ENCODE peak calls at places on chromosomes 16 and 17, in six cellular contexts. One of them, this sample, is unnamed.

GRCh38 chr17:81340606-81341346 is 45.7 kb upstream of the SLC38A10 start:
- DNase-seq in adrenal gland: peak
- DNase-seq in ovary: peak
- DNase-seq in esophagus squamous epithelium: no peak
- DNase-seq in progenitor cell of endocrine pancreas: no peak
- DNase-seq in osteocyte: no peak
- DNase-seq in this sample: no peak

GRCh38 chr16:2926660-2927646 is 15.2 kb downstream of the FLYWCH1 start:
- DNase-seq in adrenal gland: peak
- DNase-seq in ovary: peak
- DNase-seq in esophagus squamous epithelium: peak
- DNase-seq in progenitor cell of endocrine pancreas: peak
- DNase-seq in osteocyte: peak
- DNase-seq in this sample: peak

GRCh38 chr17:20174588-20175265 is 165.6 kb downstream of the SPECC1 start:
- DNase-seq in adrenal gland: peak
- DNase-seq in ovary: no peak
- DNase-seq in esophagus squamous epithelium: no peak
- DNase-seq in progenitor cell of endocrine pancreas: no peak
- DNase-seq in osteocyte: no peak
- DNase-seq in this sample: no peak

GRCh38 chr17:81682565-81683207 is 911 bp downstream of the ARL16 start:
- DNase-seq in adrenal gland: no peak
- DNase-seq in ovary: no peak
- DNase-seq in esophagus squamous epithelium: no peak
- DNase-seq in progenitor cell of endocrine pancreas: no peak
- DNase-seq in osteocyte: no peak
- DNase-seq in this sample: no peak

GRCh38 chr17:38914741-38915638 is 10.4 kb upstream of the LASP1NB start:
- DNase-seq in adrenal gland: peak
- DNase-seq in ovary: peak
- DNase-seq in esophagus squamous epithelium: no peak
- DNase-seq in progenitor cell of endocrine pancreas: no peak
- DNase-seq in osteocyte: peak
- DNase-seq in this sample: peak

GRCh38 chr16:27314986-27315332 is 1.2 kb downstream of the IL4R start:
- DNase-seq in adrenal gland: no peak
- DNase-seq in ovary: no peak
- DNase-seq in esophagus squamous epithelium: no peak
- DNase-seq in progenitor cell of endocrine pancreas: no peak
- DNase-seq in osteocyte: no peak
- DNase-seq in this sample: no peak

GRCh38 chr16:81551141-81551808 is 106.7 kb downstream of the CMIP start:
- DNase-seq in adrenal gland: no peak
- DNase-seq in ovary: no peak
- DNase-seq in esophagus squamous epithelium: no peak
- DNase-seq in progenitor cell of endocrine pancreas: no peak
- DNase-seq in osteocyte: no peak
- DNase-seq in this sample: no peak

GRCh38 chr17:62580947-62581346 is 46.5 kb upstream of the MRC2 start:
- DNase-seq in adrenal gland: no peak
- DNase-seq in ovary: no peak
- DNase-seq in esophagus squamous epithelium: no peak
- DNase-seq in progenitor cell of endocrine pancreas: no peak
- DNase-seq in osteocyte: no peak
- DNase-seq in this sample: no peak

GRCh38 chr17:21041753-21042433 is 918 bp downstream of the USP22 start:
- DNase-seq in adrenal gland: peak
- DNase-seq in ovary: peak
- DNase-seq in esophagus squamous epithelium: peak
- DNase-seq in progenitor cell of endocrine pancreas: peak
- DNase-seq in osteocyte: no peak
- DNase-seq in this sample: peak

GRCh38 chr16:66521951-66522771 is 27.8 kb downstream of the TK2 start:
- DNase-seq in adrenal gland: no peak
- DNase-seq in ovary: no peak
- DNase-seq in esophagus squamous epithelium: no peak
- DNase-seq in progenitor cell of endocrine pancreas: no peak
- DNase-seq in osteocyte: no peak
- DNase-seq in this sample: no peak

GRCh38 chr16:49261930-49262329 is 19.7 kb downstream of the CBLN1 start:
- DNase-seq in adrenal gland: no peak
- DNase-seq in ovary: no peak
- DNase-seq in esophagus squamous epithelium: no peak
- DNase-seq in progenitor cell of endocrine pancreas: no peak
- DNase-seq in osteocyte: no peak
- DNase-seq in this sample: no peak

GRCh38 chr17:77388384-77389306 is 247.9 kb downstream of the SEC14L1 start:
- DNase-seq in adrenal gland: peak
- DNase-seq in ovary: no peak
- DNase-seq in esophagus squamous epithelium: no peak
- DNase-seq in progenitor cell of endocrine pancreas: no peak
- DNase-seq in osteocyte: no peak
- DNase-seq in this sample: no peak

GRCh38 chr17:838486-838885 is 56.3 kb downstream of the MRM3 start:
- DNase-seq in adrenal gland: no peak
- DNase-seq in ovary: no peak
- DNase-seq in esophagus squamous epithelium: no peak
- DNase-seq in progenitor cell of endocrine pancreas: no peak
- DNase-seq in osteocyte: no peak
- DNase-seq in this sample: no peak

GRCh38 chr17:36934759-36935630 is 2.3 kb upstream of the LHX1 start:
- DNase-seq in adrenal gland: no peak
- DNase-seq in ovary: no peak
- DNase-seq in esophagus squamous epithelium: no peak
- DNase-seq in progenitor cell of endocrine pancreas: no peak
- DNase-seq in osteocyte: no peak
- DNase-seq in this sample: no peak

GRCh38 chr17:44065668-44066203 is 735 bp downstream of the LSM12 start:
- DNase-seq in adrenal gland: no peak
- DNase-seq in ovary: no peak
- DNase-seq in esophagus squamous epithelium: no peak
- DNase-seq in progenitor cell of endocrine pancreas: no peak
- DNase-seq in osteocyte: no peak
- DNase-seq in this sample: no peak

GRCh38 chr16:87702325-87702811 is 63.4 kb downstream of the KLHDC4 start:
- DNase-seq in adrenal gland: no peak
- DNase-seq in ovary: no peak
- DNase-seq in esophagus squamous epithelium: no peak
- DNase-seq in progenitor cell of endocrine pancreas: no peak
- DNase-seq in osteocyte: no peak
- DNase-seq in this sample: no peak

GRCh38 chr17:82947051-82947991 is 107.5 kb upstream of the ZNF750 start:
- DNase-seq in adrenal gland: no peak
- DNase-seq in ovary: peak
- DNase-seq in esophagus squamous epithelium: no peak
- DNase-seq in progenitor cell of endocrine pancreas: no peak
- DNase-seq in osteocyte: no peak
- DNase-seq in this sample: no peak

GRCh38 chr16:24683847-24684493 is 45.5 kb upstream of the TNRC6A start:
- DNase-seq in adrenal gland: no peak
- DNase-seq in ovary: no peak
- DNase-seq in esophagus squamous epithelium: no peak
- DNase-seq in progenitor cell of endocrine pancreas: no peak
- DNase-seq in osteocyte: no peak
- DNase-seq in this sample: no peak

GRCh38 chr16:20707461-20707860 is 10.0 kb upstream of the ACSM1 start:
- DNase-seq in adrenal gland: no peak
- DNase-seq in ovary: no peak
- DNase-seq in esophagus squamous epithelium: no peak
- DNase-seq in progenitor cell of endocrine pancreas: no peak
- DNase-seq in osteocyte: no peak
- DNase-seq in this sample: no peak

GRCh38 chr16:70745536-70746025 is 55.4 kb downstream of the VAC14 start:
- DNase-seq in adrenal gland: no peak
- DNase-seq in ovary: no peak
- DNase-seq in esophagus squamous epithelium: no peak
- DNase-seq in progenitor cell of endocrine pancreas: no peak
- DNase-seq in osteocyte: no peak
- DNase-seq in this sample: no peak

GRCh38 chr17:59641799-59642484 is 22.2 kb downstream of the CLTC start:
- DNase-seq in adrenal gland: no peak
- DNase-seq in ovary: no peak
- DNase-seq in esophagus squamous epithelium: no peak
- DNase-seq in progenitor cell of endocrine pancreas: no peak
- DNase-seq in osteocyte: no peak
- DNase-seq in this sample: no peak

DNA sequence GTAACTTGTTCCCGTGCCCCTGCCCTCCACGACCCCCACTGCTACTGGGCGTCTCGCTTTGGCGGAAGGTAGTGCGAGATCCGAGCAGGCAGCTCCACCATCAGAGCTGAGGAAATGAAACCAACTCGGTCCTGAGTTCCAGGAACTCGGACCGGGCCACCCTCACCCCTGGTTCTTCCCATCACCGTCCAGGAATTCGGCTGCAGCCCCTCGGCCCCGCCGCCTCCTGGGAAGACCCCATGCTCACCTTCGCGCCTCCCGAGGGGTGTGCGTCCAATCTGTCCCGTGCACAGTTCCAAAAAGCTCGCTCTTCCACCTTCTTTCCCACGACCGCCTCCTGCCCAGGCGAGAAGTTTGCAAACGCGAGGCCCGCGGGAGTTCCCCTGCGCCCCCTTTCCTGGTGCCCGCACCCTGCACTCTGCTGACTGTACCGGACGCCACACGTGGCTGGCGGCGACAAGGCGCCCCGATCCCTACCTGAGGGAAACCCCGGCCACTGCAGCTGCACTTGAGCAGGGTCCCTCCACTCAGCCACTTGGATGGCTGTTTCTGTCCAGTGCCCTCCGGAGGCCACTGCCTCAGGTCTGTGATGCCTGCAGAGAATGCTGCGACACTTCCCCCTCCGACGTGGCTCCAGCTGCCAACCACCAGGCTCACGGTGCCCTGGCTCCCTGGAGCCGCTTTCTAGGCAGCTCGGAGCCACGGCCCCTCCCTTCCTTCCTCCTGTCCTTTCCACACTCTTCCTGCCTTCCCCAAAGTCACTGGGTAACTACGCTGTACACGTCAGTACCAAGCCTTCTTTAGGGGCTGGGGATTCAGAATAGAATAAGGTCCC is at the start of gene MLKL:
- DNase-seq in adrenal gland: peak
- DNase-seq in ovary: no peak
- DNase-seq in esophagus squamous epithelium: no peak
- DNase-seq in progenitor cell of endocrine pancreas: no peak
- DNase-seq in osteocyte: no peak
- DNase-seq in this sample: no peak
- TF ChIP-seq CTCF in adrenal gland: no peak
- TF ChIP-seq CTCF in ovary: no peak
- TF ChIP-seq CTCF in esophagus squamous epithelium: no peak
- TF ChIP-seq CTCF in progenitor cell of endocrine pancreas: no peak
- TF ChIP-seq CTCF in osteocyte: no peak
- TF ChIP-seq CTCF in this sample: no peak

DNA sequence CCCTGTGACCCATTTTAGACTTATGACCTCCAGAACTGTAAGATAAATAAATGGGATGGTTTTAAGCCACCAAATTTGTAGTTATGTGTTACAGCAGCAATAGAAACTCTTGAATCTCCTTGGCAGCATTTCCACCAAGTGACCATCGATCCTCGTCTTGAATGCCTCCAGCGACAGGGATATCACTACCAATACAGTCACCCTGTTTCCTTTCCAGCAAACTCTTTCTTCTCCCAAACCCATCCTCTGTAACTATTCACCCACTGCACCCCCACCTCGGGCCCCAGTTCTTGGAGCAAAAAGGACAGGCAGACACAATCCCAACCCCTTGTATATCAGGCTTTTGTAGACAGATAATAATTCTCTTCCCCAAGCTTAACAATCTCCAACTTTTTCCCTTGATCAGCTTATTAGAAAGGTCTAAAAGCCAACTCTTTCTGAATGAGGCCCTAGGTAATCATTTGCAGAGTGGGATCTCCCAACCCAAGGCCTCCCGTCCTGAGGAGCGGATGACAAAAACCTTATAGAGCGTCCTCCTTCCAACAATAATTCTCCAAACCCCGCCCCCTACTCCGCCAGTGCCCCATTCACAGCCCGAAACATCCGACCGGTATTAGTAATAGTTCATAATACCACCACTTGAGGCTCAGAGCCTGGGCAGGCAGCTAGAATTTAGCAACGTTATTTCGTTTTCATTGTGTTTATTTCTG is 14.7 kb upstream of the PLLP start:
- DNase-seq in adrenal gland: peak
- DNase-seq in ovary: no peak
- DNase-seq in esophagus squamous epithelium: no peak
- DNase-seq in progenitor cell of endocrine pancreas: no peak
- DNase-seq in osteocyte: no peak
- DNase-seq in this sample: no peak
- TF ChIP-seq CTCF in adrenal gland: no peak
- TF ChIP-seq CTCF in ovary: no peak
- TF ChIP-seq CTCF in esophagus squamous epithelium: no peak
- TF ChIP-seq CTCF in progenitor cell of endocrine pancreas: no peak
- TF ChIP-seq CTCF in osteocyte: no peak
- TF ChIP-seq CTCF in this sample: no peak

DNA sequence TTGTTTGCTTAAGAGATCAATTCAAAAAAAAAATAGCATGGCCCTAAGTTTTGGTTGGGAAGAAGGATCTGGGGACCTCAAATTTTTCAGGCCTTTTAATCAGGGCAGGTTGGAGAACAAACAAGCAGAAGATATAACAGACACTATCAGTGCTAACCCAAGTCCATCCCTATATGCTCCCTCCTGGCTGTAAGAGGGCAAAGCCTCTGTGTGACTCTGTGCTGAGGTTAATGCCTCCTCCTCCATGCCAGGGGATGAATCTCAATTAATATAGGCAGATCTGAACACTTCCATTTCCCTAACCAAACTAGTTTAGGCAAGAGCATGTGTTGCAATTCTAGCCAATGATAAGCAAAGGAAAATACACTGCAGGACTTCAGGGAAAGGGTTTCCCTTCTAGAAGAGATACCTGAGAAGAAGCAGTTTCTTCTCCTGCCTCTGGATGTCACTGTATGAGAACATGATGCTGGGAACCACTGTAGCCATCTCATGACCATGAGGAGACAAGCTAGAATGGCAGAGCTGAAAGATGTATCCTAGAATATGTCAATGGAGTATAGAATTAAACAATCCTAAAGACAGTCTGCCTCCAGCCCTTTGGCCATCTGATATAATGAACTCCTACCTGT is 76.0 kb downstream of the CHD9NB start:
- DNase-seq in adrenal gland: peak
- DNase-seq in ovary: no peak
- DNase-seq in esophagus squamous epithelium: no peak
- DNase-seq in progenitor cell of endocrine pancreas: no peak
- DNase-seq in osteocyte: no peak
- DNase-seq in this sample: no peak
- TF ChIP-seq CTCF in adrenal gland: peak
- TF ChIP-seq CTCF in ovary: no peak
- TF ChIP-seq CTCF in esophagus squamous epithelium: no peak
- TF ChIP-seq CTCF in progenitor cell of endocrine pancreas: peak
- TF ChIP-seq CTCF in osteocyte: peak
- TF ChIP-seq CTCF in this sample: no peak

DNA sequence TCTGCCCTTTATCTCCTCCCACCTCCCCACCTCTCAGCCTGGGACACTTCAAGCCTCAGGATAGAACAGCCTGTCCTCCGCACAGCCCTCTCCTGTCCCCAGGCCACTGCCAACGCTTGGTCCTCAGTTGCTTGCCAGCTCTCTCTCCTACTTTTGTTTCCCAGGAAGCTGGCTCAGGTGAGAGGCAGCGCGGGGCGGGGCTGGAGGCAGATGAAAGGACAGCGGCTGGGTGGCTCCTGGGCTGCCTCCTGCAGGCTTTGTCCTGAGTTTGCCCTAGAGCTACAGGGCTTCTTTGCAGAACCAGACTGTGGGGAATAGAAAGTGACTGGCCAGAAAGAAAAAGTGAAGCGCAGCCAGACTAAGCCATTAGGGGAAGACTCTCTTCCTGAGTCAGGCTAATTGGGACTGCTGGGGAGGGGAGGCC is 48.2 kb upstream of the CDC42EP4 start:
- DNase-seq in adrenal gland: no peak
- DNase-seq in ovary: no peak
- DNase-seq in esophagus squamous epithelium: no peak
- DNase-seq in progenitor cell of endocrine pancreas: peak
- DNase-seq in osteocyte: no peak
- DNase-seq in this sample: no peak
- TF ChIP-seq CTCF in adrenal gland: no peak
- TF ChIP-seq CTCF in ovary: no peak
- TF ChIP-seq CTCF in esophagus squamous epithelium: no peak
- TF ChIP-seq CTCF in progenitor cell of endocrine pancreas: peak
- TF ChIP-seq CTCF in osteocyte: no peak
- TF ChIP-seq CTCF in this sample: no peak

This sample was measured in mesothelial cell of epicardium.